ENCODE peak calls at places on chromosomes 13 and 19, in nine cellular contexts. One of them, this sample, is unnamed.

GRCh38 chr13:90502143-90502542 is 845.3 kb upstream of the MIR17HG start:
- DNase-seq in psoas muscle: no peak
- DNase-seq in BE2C: no peak
- DNase-seq in CD4-positive, alpha-beta memory T cell: no peak
- DNase-seq in osteoblast: no peak
- DNase-seq in transverse colon: no peak
- DNase-seq in Caco-2: no peak
- DNase-seq in esophagus squamous epithelium: no peak
- DNase-seq in ovary: no peak
- DNase-seq in this sample: no peak

GRCh38 chr19:18029617-18030338 is 21.8 kb downstream of the ARRDC2 start:
- DNase-seq in psoas muscle: peak
- DNase-seq in BE2C: peak
- DNase-seq in CD4-positive, alpha-beta memory T cell: no peak
- DNase-seq in osteoblast: peak
- DNase-seq in transverse colon: peak
- DNase-seq in Caco-2: peak
- DNase-seq in esophagus squamous epithelium: no peak
- DNase-seq in ovary: no peak
- DNase-seq in this sample: no peak

GRCh38 chr19:10289836-10290438 is at the start of gene ICAM5:
- DNase-seq in psoas muscle: no peak
- DNase-seq in BE2C: no peak
- DNase-seq in CD4-positive, alpha-beta memory T cell: no peak
- DNase-seq in osteoblast: peak
- DNase-seq in transverse colon: peak
- DNase-seq in Caco-2: peak
- DNase-seq in esophagus squamous epithelium: no peak
- DNase-seq in ovary: no peak
- DNase-seq in this sample: no peak

GRCh38 chr13:99657848-99658265 is 156.6 kb downstream of the TM9SF2 start:
- DNase-seq in psoas muscle: peak
- DNase-seq in BE2C: no peak
- DNase-seq in CD4-positive, alpha-beta memory T cell: peak
- DNase-seq in osteoblast: no peak
- DNase-seq in transverse colon: no peak
- DNase-seq in Caco-2: peak
- DNase-seq in esophagus squamous epithelium: no peak
- DNase-seq in ovary: peak
- DNase-seq in this sample: no peak

GRCh38 chr13:24217601-24218281 is 57.2 kb downstream of the SPATA13 start:
- DNase-seq in psoas muscle: no peak
- DNase-seq in BE2C: no peak
- DNase-seq in CD4-positive, alpha-beta memory T cell: no peak
- DNase-seq in osteoblast: no peak
- DNase-seq in transverse colon: peak
- DNase-seq in Caco-2: no peak
- DNase-seq in esophagus squamous epithelium: no peak
- DNase-seq in ovary: peak
- DNase-seq in this sample: no peak

GRCh38 chr13:112131081-112131739 is 64.3 kb downstream of the SOX1 start:
- DNase-seq in psoas muscle: no peak
- DNase-seq in BE2C: no peak
- DNase-seq in CD4-positive, alpha-beta memory T cell: no peak
- DNase-seq in osteoblast: peak
- DNase-seq in transverse colon: no peak
- DNase-seq in Caco-2: no peak
- DNase-seq in esophagus squamous epithelium: no peak
- DNase-seq in ovary: no peak
- DNase-seq in this sample: no peak

GRCh38 chr13:103356226-103356864 is 290.1 kb upstream of the SLC10A2 start:
- DNase-seq in psoas muscle: no peak
- DNase-seq in BE2C: no peak
- DNase-seq in CD4-positive, alpha-beta memory T cell: no peak
- DNase-seq in osteoblast: no peak
- DNase-seq in transverse colon: no peak
- DNase-seq in Caco-2: no peak
- DNase-seq in esophagus squamous epithelium: no peak
- DNase-seq in ovary: no peak
- DNase-seq in this sample: no peak

GRCh38 chr13:36151591-36151990 is 20.4 kb upstream of the DCLK1 start:
- DNase-seq in psoas muscle: no peak
- DNase-seq in BE2C: no peak
- DNase-seq in CD4-positive, alpha-beta memory T cell: no peak
- DNase-seq in osteoblast: no peak
- DNase-seq in transverse colon: no peak
- DNase-seq in Caco-2: no peak
- DNase-seq in esophagus squamous epithelium: no peak
- DNase-seq in ovary: no peak
- DNase-seq in this sample: no peak

GRCh38 chr19:52689804-52690394 is 44.9 kb downstream of the ZNF611 start:
- DNase-seq in psoas muscle: peak
- DNase-seq in BE2C: peak
- DNase-seq in CD4-positive, alpha-beta memory T cell: no peak
- DNase-seq in osteoblast: peak
- DNase-seq in transverse colon: peak
- DNase-seq in Caco-2: peak
- DNase-seq in esophagus squamous epithelium: no peak
- DNase-seq in ovary: peak
- DNase-seq in this sample: no peak

GRCh38 chr13:60448907-60449510 is 52.0 kb downstream of the TDRD3 start:
- DNase-seq in psoas muscle: no peak
- DNase-seq in BE2C: peak
- DNase-seq in CD4-positive, alpha-beta memory T cell: no peak
- DNase-seq in osteoblast: no peak
- DNase-seq in transverse colon: no peak
- DNase-seq in Caco-2: peak
- DNase-seq in esophagus squamous epithelium: no peak
- DNase-seq in ovary: no peak
- DNase-seq in this sample: peak

GRCh38 chr13:79990048-79990447 is 350.9 kb downstream of the SPRY2 start:
- DNase-seq in psoas muscle: no peak
- DNase-seq in BE2C: no peak
- DNase-seq in CD4-positive, alpha-beta memory T cell: no peak
- DNase-seq in osteoblast: no peak
- DNase-seq in transverse colon: no peak
- DNase-seq in Caco-2: no peak
- DNase-seq in esophagus squamous epithelium: no peak
- DNase-seq in ovary: no peak
- DNase-seq in this sample: no peak

GRCh38 chr13:35784286-35784951 is 307.9 kb upstream of the MAB21L1 start:
- DNase-seq in psoas muscle: no peak
- DNase-seq in BE2C: peak
- DNase-seq in CD4-positive, alpha-beta memory T cell: no peak
- DNase-seq in osteoblast: no peak
- DNase-seq in transverse colon: no peak
- DNase-seq in Caco-2: no peak
- DNase-seq in esophagus squamous epithelium: no peak
- DNase-seq in ovary: no peak
- DNase-seq in this sample: no peak

GRCh38 chr13:41544824-41545707 is 87.7 kb downstream of the RGCC start:
- DNase-seq in psoas muscle: no peak
- DNase-seq in BE2C: no peak
- DNase-seq in CD4-positive, alpha-beta memory T cell: no peak
- DNase-seq in osteoblast: peak
- DNase-seq in transverse colon: no peak
- DNase-seq in Caco-2: no peak
- DNase-seq in esophagus squamous epithelium: no peak
- DNase-seq in ovary: no peak
- DNase-seq in this sample: no peak

GRCh38 chr19:11979527-11979926 is 14.7 kb downstream of the ZNF763 start:
- DNase-seq in psoas muscle: no peak
- DNase-seq in BE2C: no peak
- DNase-seq in CD4-positive, alpha-beta memory T cell: no peak
- DNase-seq in osteoblast: no peak
- DNase-seq in transverse colon: no peak
- DNase-seq in Caco-2: no peak
- DNase-seq in esophagus squamous epithelium: no peak
- DNase-seq in ovary: no peak
- DNase-seq in this sample: no peak

GRCh38 chr19:47100290-47100689 is 13.3 kb downstream of the ZC3H4 start:
- DNase-seq in psoas muscle: no peak
- DNase-seq in BE2C: no peak
- DNase-seq in CD4-positive, alpha-beta memory T cell: no peak
- DNase-seq in osteoblast: peak
- DNase-seq in transverse colon: no peak
- DNase-seq in Caco-2: peak
- DNase-seq in esophagus squamous epithelium: no peak
- DNase-seq in ovary: no peak
- DNase-seq in this sample: no peak

GRCh38 chr19:23509686-23510450 is 114.6 kb upstream of the ZNF91 start:
- DNase-seq in psoas muscle: no peak
- DNase-seq in BE2C: no peak
- DNase-seq in CD4-positive, alpha-beta memory T cell: no peak
- DNase-seq in osteoblast: no peak
- DNase-seq in transverse colon: no peak
- DNase-seq in Caco-2: no peak
- DNase-seq in esophagus squamous epithelium: no peak
- DNase-seq in ovary: no peak
- DNase-seq in this sample: no peak

GRCh38 chr13:47114030-47114429 is 217.2 kb upstream of the HTR2A start:
- DNase-seq in psoas muscle: no peak
- DNase-seq in BE2C: no peak
- DNase-seq in CD4-positive, alpha-beta memory T cell: no peak
- DNase-seq in osteoblast: peak
- DNase-seq in transverse colon: no peak
- DNase-seq in Caco-2: no peak
- DNase-seq in esophagus squamous epithelium: no peak
- DNase-seq in ovary: no peak
- DNase-seq in this sample: no peak

GRCh38 chr13:72959643-72960042 is 99.2 kb upstream of the KLF5 start:
- DNase-seq in psoas muscle: no peak
- DNase-seq in BE2C: no peak
- DNase-seq in CD4-positive, alpha-beta memory T cell: no peak
- DNase-seq in osteoblast: peak
- DNase-seq in transverse colon: no peak
- DNase-seq in Caco-2: no peak
- DNase-seq in esophagus squamous epithelium: no peak
- DNase-seq in ovary: no peak
- DNase-seq in this sample: no peak

GRCh38 chr13:51600703-51601102 is 16.4 kb downstream of the WDFY2 start:
- DNase-seq in psoas muscle: no peak
- DNase-seq in BE2C: no peak
- DNase-seq in CD4-positive, alpha-beta memory T cell: no peak
- DNase-seq in osteoblast: no peak
- DNase-seq in transverse colon: no peak
- DNase-seq in Caco-2: no peak
- DNase-seq in esophagus squamous epithelium: no peak
- DNase-seq in ovary: no peak
- DNase-seq in this sample: no peak

GRCh38 chr13:61797397-61797796 is 381.7 kb upstream of the PCDH20 start:
- DNase-seq in psoas muscle: no peak
- DNase-seq in BE2C: no peak
- DNase-seq in CD4-positive, alpha-beta memory T cell: no peak
- DNase-seq in osteoblast: no peak
- DNase-seq in transverse colon: no peak
- DNase-seq in Caco-2: no peak
- DNase-seq in esophagus squamous epithelium: no peak
- DNase-seq in ovary: no peak
- DNase-seq in this sample: no peak

GRCh38 chr13:99980201-99981114 is 1.1 kb upstream of the ZIC2 start:
- DNase-seq in psoas muscle: peak
- DNase-seq in BE2C: peak
- DNase-seq in CD4-positive, alpha-beta memory T cell: peak
- DNase-seq in osteoblast: peak
- DNase-seq in transverse colon: peak
- DNase-seq in Caco-2: peak
- DNase-seq in esophagus squamous epithelium: no peak
- DNase-seq in ovary: no peak
- DNase-seq in this sample: no peak

GRCh38 chr19:8367327-8368001 is 3.5 kb downstream of the ANGPTL4 start:
- DNase-seq in psoas muscle: peak
- DNase-seq in BE2C: peak
- DNase-seq in CD4-positive, alpha-beta memory T cell: no peak
- DNase-seq in osteoblast: peak
- DNase-seq in transverse colon: peak
- DNase-seq in Caco-2: no peak
- DNase-seq in esophagus squamous epithelium: no peak
- DNase-seq in ovary: peak
- DNase-seq in this sample: no peak

DNA sequence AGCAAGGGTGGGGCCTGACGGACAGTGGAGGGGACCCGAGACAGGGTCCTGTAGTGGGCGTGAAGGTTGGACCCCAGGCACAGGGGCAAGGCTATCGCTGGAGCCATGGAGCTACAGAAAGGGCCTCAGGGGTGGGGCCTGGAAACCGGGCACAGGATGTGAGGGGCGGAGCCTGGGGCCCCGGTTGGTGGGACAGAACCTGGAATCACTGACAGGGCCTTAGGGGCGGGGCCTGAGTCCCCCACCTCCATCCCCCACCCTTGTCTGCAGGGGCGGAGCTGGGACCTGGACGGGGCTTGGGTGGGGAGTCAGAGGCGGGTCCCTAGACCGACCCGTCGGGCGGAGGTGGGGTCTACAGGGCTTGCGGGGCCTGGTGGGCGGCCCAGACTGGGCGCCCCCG is 26.0 kb downstream of the DCAF15 start:
- DNase-seq in psoas muscle: peak
- DNase-seq in BE2C: peak
- DNase-seq in CD4-positive, alpha-beta memory T cell: no peak
- DNase-seq in osteoblast: no peak
- DNase-seq in transverse colon: peak
- DNase-seq in Caco-2: peak
- DNase-seq in esophagus squamous epithelium: no peak
- DNase-seq in ovary: peak
- DNase-seq in this sample: no peak
- H3K4me3 ChIP-seq in psoas muscle: peak
- H3K4me3 ChIP-seq in BE2C: no peak
- H3K4me3 ChIP-seq in CD4-positive, alpha-beta memory T cell: no peak
- H3K4me3 ChIP-seq in osteoblast: no peak
- H3K4me3 ChIP-seq in transverse colon: peak
- H3K4me3 ChIP-seq in Caco-2: peak
- H3K4me3 ChIP-seq in esophagus squamous epithelium: peak
- H3K4me3 ChIP-seq in ovary: peak
- H3K4me3 ChIP-seq in this sample: no peak

GRCh38 chr19:55606817-55607216 is 1.4 kb downstream of the ZNF865 start:
- DNase-seq in psoas muscle: no peak
- DNase-seq in BE2C: no peak
- DNase-seq in CD4-positive, alpha-beta memory T cell: peak
- DNase-seq in osteoblast: peak
- DNase-seq in transverse colon: no peak
- DNase-seq in Caco-2: no peak
- DNase-seq in esophagus squamous epithelium: no peak
- DNase-seq in ovary: no peak
- DNase-seq in this sample: no peak
- H3K4me3 ChIP-seq in psoas muscle: peak
- H3K4me3 ChIP-seq in BE2C: no peak
- H3K4me3 ChIP-seq in CD4-positive, alpha-beta memory T cell: no peak
- H3K4me3 ChIP-seq in osteoblast: peak
- H3K4me3 ChIP-seq in transverse colon: no peak
- H3K4me3 ChIP-seq in Caco-2: no peak
- H3K4me3 ChIP-seq in esophagus squamous epithelium: peak
- H3K4me3 ChIP-seq in ovary: no peak
- H3K4me3 ChIP-seq in this sample: peak

GRCh38 chr19:862529-863304 is 3.3 kb downstream of the CFD start:
- DNase-seq in psoas muscle: peak
- DNase-seq in BE2C: peak
- DNase-seq in CD4-positive, alpha-beta memory T cell: peak
- DNase-seq in osteoblast: peak
- DNase-seq in transverse colon: peak
- DNase-seq in Caco-2: peak
- DNase-seq in esophagus squamous epithelium: no peak
- DNase-seq in ovary: peak
- DNase-seq in this sample: no peak
- H3K4me3 ChIP-seq in psoas muscle: no peak
- H3K4me3 ChIP-seq in BE2C: no peak
- H3K4me3 ChIP-seq in CD4-positive, alpha-beta memory T cell: peak
- H3K4me3 ChIP-seq in osteoblast: no peak
- H3K4me3 ChIP-seq in transverse colon: peak
- H3K4me3 ChIP-seq in Caco-2: no peak
- H3K4me3 ChIP-seq in esophagus squamous epithelium: peak
- H3K4me3 ChIP-seq in ovary: no peak
- H3K4me3 ChIP-seq in this sample: peak

GRCh38 chr13:33710924-33711323 is 107.0 kb upstream of the RFC3 start:
- DNase-seq in psoas muscle: no peak
- DNase-seq in BE2C: no peak
- DNase-seq in CD4-positive, alpha-beta memory T cell: no peak
- DNase-seq in osteoblast: no peak
- DNase-seq in transverse colon: no peak
- DNase-seq in Caco-2: no peak
- DNase-seq in esophagus squamous epithelium: no peak
- DNase-seq in ovary: no peak
- DNase-seq in this sample: no peak
- H3K4me3 ChIP-seq in psoas muscle: no peak
- H3K4me3 ChIP-seq in BE2C: no peak
- H3K4me3 ChIP-seq in CD4-positive, alpha-beta memory T cell: no peak
- H3K4me3 ChIP-seq in osteoblast: no peak
- H3K4me3 ChIP-seq in transverse colon: no peak
- H3K4me3 ChIP-seq in Caco-2: no peak
- H3K4me3 ChIP-seq in esophagus squamous epithelium: no peak
- H3K4me3 ChIP-seq in ovary: no peak
- H3K4me3 ChIP-seq in this sample: no peak